ENCODE peak calls at places on chromosomes 11 and 22, in six cellular contexts. P is NCI-H146, B is NCI-H1436, G is right cardiac atrium, N is T47D, S is pons. Q is an unnamed sample.

GRCh38 chr11:1521382-1522080 is 35.0 kb upstream of the MOB2 start:
- DNase-seq in S (no peak), P (no peak), G (no peak), B (no peak), N (no peak), Q (no peak)

GRCh38 chr22:44193537-44193896 is 12.8 kb downstream of the PARVG start:
- DNase-seq in P (no peak), N (no peak), S (no peak), G (no peak), B (no peak), Q (no peak)

GRCh38 chr11:111360150-111361043 is 18.7 kb downstream of the POU2AF1 start:
- DNase-seq in N (no peak), P (peak), B (no peak), S (no peak), G (no peak), Q (no peak)

GRCh38 chr11:44120169-44120568 is 24.7 kb downstream of the EXT2 start:
- DNase-seq in B (no peak), P (no peak), S (no peak), G (no peak), N (peak), Q (no peak)

GRCh38 chr11:1171985-1172728 is 14.4 kb downstream of the MUC5AC start:
- DNase-seq in B (no peak), S (no peak), N (no peak), P (no peak), G (no peak), Q (no peak)

GRCh38 chr11:30992513-30992849 is 377.1 kb downstream of the DCDC1 start:
- DNase-seq in N (no peak), G (no peak), B (no peak), P (peak), S (no peak), Q (no peak)

GRCh38 chr11:64511966-64512365 is 79.1 kb upstream of the SLC22A12 start:
- DNase-seq in G (no peak), N (no peak), B (no peak), P (no peak), S (no peak), Q (no peak)

GRCh38 chr11:69912161-69912910 is 93.1 kb upstream of the FGF3 start:
- DNase-seq in S (no peak), B (no peak), G (no peak), P (no peak), N (no peak), Q (peak)

GRCh38 chr11:95067042-95067827 is 516 bp downstream of the SRSF8 start:
- DNase-seq in G (peak), P (peak), S (peak), B (peak), N (peak), Q (peak)

GRCh38 chr22:47539374-47539773 is 776.9 kb downstream of the TBC1D22A start:
- DNase-seq in N (no peak), B (no peak), G (no peak), S (no peak), P (no peak), Q (peak)

GRCh38 chr11:64571410-64572091 is 19.5 kb upstream of the SLC22A12 start:
- DNase-seq in P (no peak), S (no peak), B (no peak), N (no peak), G (no peak), Q (peak)

GRCh38 chr11:21133244-21133643 is 463.9 kb downstream of the NELL1 start:
- DNase-seq in S (no peak), B (no peak), P (no peak), N (no peak), G (no peak), Q (no peak)

GRCh38 chr11:134068829-134069425 is at the start of gene JAM3:
- DNase-seq in B (peak), S (peak), P (peak), N (no peak), G (peak), Q (peak)

GRCh38 chr11:115333106-115333505 is 171.1 kb downstream of the CADM1 start:
- DNase-seq in P (no peak), G (no peak), N (no peak), B (no peak), S (no peak), Q (no peak)

GRCh38 chr11:86869966-86870570 is 69.7 kb downstream of the PRSS23 start:
- DNase-seq in B (no peak), S (peak), G (peak), N (peak), P (peak), Q (peak)